ENCODE peak calls at places on chromosomes 3 and 15, in seven cellular contexts. One of them, this sample, is unnamed.
A peak's percentile ranks its signal among the peaks of the same experiment; 100 is the strongest.

GRCh38 chr15:25179673-25180511 is 225.1 kb downstream of the SNRPN start:
- DNase-seq in iPS-NIHi11: peak; percentile 3
- DNase-seq in M059J: no peak
- DNase-seq in EH: no peak
- DNase-seq in psoas muscle: peak; percentile 7
- DNase-seq in NCI-H524: no peak
- DNase-seq in Ammon's horn: no peak
- DNase-seq in this sample: peak; percentile 7

GRCh38 chr15:66743204-66743603 is 41.2 kb downstream of the SMAD6 start:
- DNase-seq in psoas muscle: no peak
- DNase-seq in EH: no peak
- DNase-seq in Ammon's horn: no peak
- DNase-seq in M059J: no peak
- DNase-seq in iPS-NIHi11: no peak
- DNase-seq in NCI-H524: no peak
- DNase-seq in this sample: no peak

GRCh38 chr3:51860703-51861665 is at the start of gene IQCF2:
- DNase-seq in NCI-H524: peak; percentile 2
- DNase-seq in Ammon's horn: no peak
- DNase-seq in M059J: no peak
- DNase-seq in psoas muscle: no peak
- DNase-seq in EH: no peak
- DNase-seq in iPS-NIHi11: no peak
- DNase-seq in this sample: no peak

GRCh38 chr15:31325432-31325975 is 1.1 kb upstream of the KLF13 start:
- DNase-seq in Ammon's horn: peak; percentile 83
- DNase-seq in M059J: peak; percentile 17
- DNase-seq in psoas muscle: peak; percentile 61
- DNase-seq in iPS-NIHi11: peak; percentile 63
- DNase-seq in EH: no peak
- DNase-seq in NCI-H524: peak; percentile 80
- DNase-seq in this sample: peak; percentile 72

GRCh38 chr3:150090006-150090405 is 119.3 kb upstream of the PFN2 start:
- DNase-seq in NCI-H524: peak; percentile 23
- DNase-seq in M059J: peak; percentile 35
- DNase-seq in EH: peak; percentile 78
- DNase-seq in Ammon's horn: no peak
- DNase-seq in iPS-NIHi11: no peak
- DNase-seq in psoas muscle: no peak
- DNase-seq in this sample: no peak

GRCh38 chr3:46959169-46959515 is 17.4 kb downstream of the CCDC12 start:
- DNase-seq in M059J: no peak
- DNase-seq in Ammon's horn: no peak
- DNase-seq in NCI-H524: no peak
- DNase-seq in psoas muscle: no peak
- DNase-seq in iPS-NIHi11: no peak
- DNase-seq in EH: no peak
- DNase-seq in this sample: no peak

GRCh38 chr3:10678796-10679376 is 137.1 kb upstream of the SLC6A11 start:
- DNase-seq in psoas muscle: no peak
- DNase-seq in EH: no peak
- DNase-seq in iPS-NIHi11: no peak
- DNase-seq in M059J: no peak
- DNase-seq in NCI-H524: no peak
- DNase-seq in Ammon's horn: no peak
- DNase-seq in this sample: no peak

GRCh38 chr3:124834723-124835718 is 52.1 kb downstream of the ITGB5 start:
- DNase-seq in iPS-NIHi11: peak; percentile 53
- DNase-seq in NCI-H524: peak; percentile 81
- DNase-seq in EH: peak; percentile 60
- DNase-seq in psoas muscle: peak; percentile 51
- DNase-seq in Ammon's horn: peak; percentile 59
- DNase-seq in M059J: peak; percentile 95
- DNase-seq in this sample: peak; percentile 47

GRCh38 chr3:123444744-123445143 is 4.1 kb downstream of the ADCY5 start:
- DNase-seq in NCI-H524: no peak
- DNase-seq in psoas muscle: no peak
- DNase-seq in EH: no peak
- DNase-seq in M059J: no peak
- DNase-seq in Ammon's horn: no peak
- DNase-seq in iPS-NIHi11: no peak
- DNase-seq in this sample: no peak

GRCh38 chr3:8869613-8870012 is 93.7 kb downstream of the RAD18 start:
- DNase-seq in NCI-H524: no peak
- DNase-seq in psoas muscle: no peak
- DNase-seq in Ammon's horn: no peak
- DNase-seq in EH: peak; percentile 98
- DNase-seq in M059J: peak; percentile 97
- DNase-seq in iPS-NIHi11: no peak
- DNase-seq in this sample: no peak

GRCh38 chr15:63939531-63940130 is 105.9 kb upstream of the HERC1 start:
- DNase-seq in EH: peak; percentile 89
- DNase-seq in psoas muscle: peak; percentile 55
- DNase-seq in Ammon's horn: no peak
- DNase-seq in M059J: peak; percentile 88
- DNase-seq in NCI-H524: peak; percentile 49
- DNase-seq in iPS-NIHi11: no peak
- DNase-seq in this sample: peak; percentile 51

GRCh38 chr3:101946906-101947305 is 97.6 kb downstream of the NFKBIZ start:
- DNase-seq in Ammon's horn: no peak
- DNase-seq in iPS-NIHi11: no peak
- DNase-seq in M059J: no peak
- DNase-seq in EH: no peak
- DNase-seq in NCI-H524: no peak
- DNase-seq in psoas muscle: no peak
- DNase-seq in this sample: no peak

GRCh38 chr15:101489633-101490407 is at the start of gene PCSK6:
- DNase-seq in NCI-H524: peak; percentile 30
- DNase-seq in psoas muscle: peak; percentile 50
- DNase-seq in M059J: no peak
- DNase-seq in iPS-NIHi11: peak; percentile 86
- DNase-seq in EH: peak; percentile 21
- DNase-seq in Ammon's horn: peak; percentile 43
- DNase-seq in this sample: peak; percentile 56

GRCh38 chr3:14143826-14144225 is 19.0 kb downstream of the TMEM43 start:
- DNase-seq in Ammon's horn: no peak
- DNase-seq in psoas muscle: no peak
- DNase-seq in NCI-H524: no peak
- DNase-seq in iPS-NIHi11: no peak
- DNase-seq in M059J: peak; percentile 93
- DNase-seq in EH: peak; percentile 97
- DNase-seq in this sample: no peak

GRCh38 chr3:98972155-98972554 is 70.7 kb upstream of the DCBLD2 start:
- DNase-seq in EH: peak; percentile 94
- DNase-seq in iPS-NIHi11: no peak
- DNase-seq in NCI-H524: no peak
- DNase-seq in Ammon's horn: no peak
- DNase-seq in psoas muscle: no peak
- DNase-seq in M059J: peak; percentile 97
- DNase-seq in this sample: no peak